ENCODE peak calls at places on chromosome 12, in five cellular contexts. H is HTR-8/SVneo; I is T-helper 17 cell; U is central memory CD4-positive, alpha-beta T cell; Q is stimulated activated CD8-positive, alpha-beta memory T cell treated with anti-CD3 and anti-CD28 coated beads, Interleukin-4, amount 100 ng/mL, for 1 hour. E is an unnamed sample.

GRCh38 chr12:11868027-11868426 is 202.7 kb upstream of the BCL2L14 start:
- DNase-seq in H (no peak), I (no peak), U (no peak), Q (no peak), E (no peak)

GRCh38 chr12:3427956-3428355 is 63.0 kb upstream of the PRMT8 start:
- DNase-seq in H (no peak), I (no peak), U (no peak), Q (no peak), E (no peak)

GRCh38 chr12:123131291-123131831 is 19.5 kb downstream of the PITPNM2 start:
- DNase-seq in H (no peak), I (no peak), U (no peak), Q (no peak), E (no peak)

GRCh38 chr12:25119020-25119419 is 75.9 kb downstream of the DNAI7 start:
- DNase-seq in H (no peak), I (no peak), U (no peak), Q (no peak), E (no peak)

GRCh38 chr12:27083861-27084271 is 1.5 kb upstream of the C12orf71 start:
- DNase-seq in H (no peak), I (no peak), U (no peak), Q (no peak), E (no peak)

GRCh38 chr12:4562034-4562657 is at the start of gene DYRK4:
- DNase-seq in H (no peak), I (no peak), U (no peak), Q (no peak), E (no peak)

GRCh38 chr12:131364903-131365820 is 345.7 kb upstream of the SFSWAP start:
- DNase-seq in H (no peak), I (no peak), U (no peak), Q (no peak), E (no peak)

GRCh38 chr12:45726594-45727300 is 2.8 kb upstream of the ARID2 start:
- DNase-seq in H (peak), I (peak), U (no peak), Q (no peak), E (no peak)

GRCh38 chr12:94666158-94666557 is 15.8 kb upstream of the TMCC3 start:
- DNase-seq in H (no peak), I (no peak), U (no peak), Q (no peak), E (no peak)

GRCh38 chr12:18595406-18595805 is 142.4 kb downstream of the PLCZ1 start:
- DNase-seq in H (peak), I (no peak), U (no peak), Q (no peak), E (no peak)

GRCh38 chr12:78559441-78559840 is 305.1 kb upstream of the SYT1 start:
- DNase-seq in H (no peak), I (no peak), U (no peak), Q (no peak), E (no peak)

GRCh38 chr12:122116707-122117535 is 38.4 kb downstream of the MLXIP start:
- DNase-seq in H (no peak), I (no peak), U (no peak), Q (no peak), E (no peak)

GRCh38 chr12:65818454-65819382 is 5.6 kb upstream of the HMGA2 start:
- DNase-seq in H (no peak), I (no peak), U (no peak), Q (no peak), E (no peak)

GRCh38 chr12:82781288-82782078 is 94.8 kb downstream of the TMTC2 start:
- DNase-seq in H (no peak), I (no peak), U (no peak), Q (no peak), E (no peak)

GRCh38 chr12:11827096-11827841 is 177.8 kb downstream of the ETV6 start:
- DNase-seq in H (no peak), I (no peak), U (no peak), Q (no peak), E (no peak)

GRCh38 chr12:27324452-27324999 is 8.1 kb upstream of the BMAL2 start:
- DNase-seq in H (no peak), I (no peak), U (no peak), Q (no peak), E (no peak)

GRCh38 chr12:110585231-110585799 is 2.2 kb upstream of the PPTC7 start:
- DNase-seq in H (no peak), I (no peak), U (peak), Q (no peak), E (no peak)

GRCh38 chr12:11834104-11834812 is 184.8 kb downstream of the ETV6 start:
- DNase-seq in H (no peak), I (no peak), U (no peak), Q (no peak), E (no peak)